ENCODE peak calls at places on chromosomes 11 and 22, in five cellular contexts. Q is NCI-H524, I is Ammon's horn, Y is GM03348, L is ureter. K is an unnamed sample.

GRCh38 chr11:116111546-116111945 is 607.3 kb upstream of the CADM1 start:
- DNase-seq in Q (no peak), I (no peak), Y (no peak), L (no peak), K (no peak)

GRCh38 chr11:36257351-36257750 is 31.9 kb downstream of the COMMD9 start:
- DNase-seq in Q (no peak), I (no peak), Y (no peak), L (no peak), K (no peak)

GRCh38 chr22:50723991-50724390 is 14.0 kb upstream of the ACR start:
- DNase-seq in Q (no peak), I (no peak), Y (no peak), L (no peak), K (no peak)

GRCh38 chr11:128196235-128196634 is 391.1 kb downstream of the ETS1 start:
- DNase-seq in Q (no peak), I (no peak), Y (peak; percentile 49), L (no peak), K (no peak)

GRCh38 chr11:2779981-2780849 is 80.4 kb upstream of the KCNQ1OT1 start:
- DNase-seq in Q (no peak), I (no peak), Y (no peak), L (peak; percentile 41), K (peak; percentile 70)

GRCh38 chr11:125170406-125171031 is 6.0 kb downstream of the PKNOX2 start:
- DNase-seq in Q (no peak), I (no peak), Y (no peak), L (no peak), K (peak; percentile 91)

GRCh38 chr11:68950268-68950667 is 30.5 kb downstream of the MRGPRD start:
- DNase-seq in Q (no peak), I (no peak), Y (peak; percentile 41), L (no peak), K (peak; percentile 18)

GRCh38 chr22:20247010-20247505 is 21.1 kb downstream of the RTN4R start:
- DNase-seq in Q (no peak), I (no peak), Y (no peak), L (no peak), K (peak; percentile 78)

GRCh38 chr11:111557425-111558111 is 17.0 kb downstream of the LAYN start:
- DNase-seq in Q (no peak), I (no peak), Y (peak; percentile 69), L (no peak), K (no peak)

GRCh38 chr22:41893591-41894375 is 21.1 kb downstream of the SHISA8 start:
- DNase-seq in Q (no peak), I (no peak), Y (no peak), L (no peak), K (no peak)

GRCh38 chr22:37703906-37704305 is 7.1 kb downstream of the TRIOBP start:
- DNase-seq in Q (no peak), I (no peak), Y (no peak), L (no peak), K (no peak)

GRCh38 chr11:62445314-62445740 is 26.5 kb downstream of the SCGB1A1 start:
- DNase-seq in Q (no peak), I (no peak), Y (peak; percentile 31), L (peak; percentile 57), K (peak; percentile 73)

GRCh38 chr22:49976439-49977175 is 16.0 kb downstream of the PIM3 start:
- DNase-seq in Q (no peak), I (peak; percentile 1), Y (no peak), L (no peak), K (no peak)

GRCh38 chr11:120272303-120272702 is 32.4 kb downstream of the POU2F3 start:
- DNase-seq in Q (no peak), I (no peak), Y (peak; percentile 83), L (no peak), K (no peak)

GRCh38 chr11:113411536-113411935 is 24.0 kb downstream of the ANKK1 start:
- DNase-seq in Q (peak; percentile 65), I (no peak), Y (no peak), L (no peak), K (no peak)

GRCh38 chr11:69647761-69648497 is 7.0 kb downstream of the CCND1 start:
- DNase-seq in Q (no peak), I (no peak), Y (no peak), L (no peak), K (no peak)

GRCh38 chr22:36873614-36874308 is 13.0 kb downstream of the NCF4 start:
- DNase-seq in Q (peak; percentile 60), I (peak; percentile 51), Y (peak; percentile 90), L (peak; percentile 67), K (no peak)

GRCh38 chr11:62911137-62912130 is 9.7 kb downstream of the CHRM1 start:
- DNase-seq in Q (no peak), I (no peak), Y (no peak), L (no peak), K (no peak)

GRCh38 chr11:72683782-72684200 is 9.6 kb upstream of the PDE2A start:
- DNase-seq in Q (peak; percentile 7), I (peak; percentile 74), Y (peak; percentile 83), L (peak; percentile 67), K (peak; percentile 61)

GRCh38 chr11:26993965-26994446 is at the start of gene FIBIN:
- DNase-seq in Q (no peak), I (peak; percentile 16), Y (peak; percentile 78), L (no peak), K (peak; percentile 75)

GRCh38 chr11:65013130-65013691 is 749 bp upstream of the ARL2 start:
- DNase-seq in Q (no peak), I (peak; percentile 91), Y (peak; percentile 96), L (peak; percentile 94), K (peak; percentile 97)

GRCh38 chr11:5605849-5606248 is 9.4 kb downstream of the TRIM6 start:
- DNase-seq in Q (no peak), I (no peak), Y (peak; percentile 71), L (no peak), K (no peak)

GRCh38 chr11:20035375-20035700 is 124.9 kb downstream of the DBX1 start:
- DNase-seq in Q (no peak), I (no peak), Y (no peak), L (no peak), K (no peak)

GRCh38 chr11:10208045-10208674 is 85.9 kb downstream of the SBF2 start:
- DNase-seq in Q (peak; percentile 2), I (peak; percentile 43), Y (peak; percentile 51), L (no peak), K (no peak)

GRCh38 chr11:84788220-84788619 is 838.9 kb downstream of the DLG2 start:
- DNase-seq in Q (no peak), I (no peak), Y (no peak), L (no peak), K (no peak)

GRCh38 chr11:7651140-7651551 is 22.2 kb downstream of the CYB5R2 start:
- DNase-seq in Q (no peak), I (peak; percentile 73), Y (no peak), L (peak; percentile 37), K (no peak)

GRCh38 chr11:103807806-103808205 is 228.6 kb upstream of the DDI1 start:
- DNase-seq in Q (no peak), I (no peak), Y (no peak), L (no peak), K (no peak)

GRCh38 chr11:71580057-71581003 is 2.3 kb downstream of the KRTAP5-11 start:
- DNase-seq in Q (no peak), I (peak; percentile 81), Y (peak; percentile 89), L (peak; percentile 61), K (peak; percentile 54)

K was measured in right cardiac atrium.